ENCODE peak calls at places on chromosomes 16 and 17, in ten cellular contexts. One of them, this sample, is unnamed.

GRCh38 chr16:84689126-84689525 is 10.7 kb upstream of the USP10 start:
- DNase-seq in mesothelial cell of epicardium: no peak
- DNase-seq in choroid plexus epithelial cell: peak
- DNase-seq in fibroblast of the aortic adventitia: peak
- DNase-seq in A549: no peak
- DNase-seq in Calu3: no peak
- DNase-seq in AG04449: peak
- DNase-seq in breast epithelium: no peak
- DNase-seq in gastrocnemius medialis: no peak
- DNase-seq in neural crest cell: no peak
- DNase-seq in this sample: peak

GRCh38 chr16:88599092-88599733 is 29.0 kb downstream of the ZC3H18 start:
- DNase-seq in mesothelial cell of epicardium: no peak
- DNase-seq in fibroblast of the aortic adventitia: no peak
- DNase-seq in Calu3: no peak
- DNase-seq in A549: no peak
- DNase-seq in AG04449: no peak
- DNase-seq in choroid plexus epithelial cell: peak
- DNase-seq in gastrocnemius medialis: peak
- DNase-seq in breast epithelium: peak
- DNase-seq in neural crest cell: no peak
- DNase-seq in this sample: no peak

GRCh38 chr17:51165680-51166197 is 472 bp upstream of the NME2 start:
- DNase-seq in AG04449: no peak
- DNase-seq in breast epithelium: no peak
- DNase-seq in fibroblast of the aortic adventitia: no peak
- DNase-seq in Calu3: peak
- DNase-seq in neural crest cell: no peak
- DNase-seq in choroid plexus epithelial cell: no peak
- DNase-seq in mesothelial cell of epicardium: no peak
- DNase-seq in gastrocnemius medialis: no peak
- DNase-seq in A549: peak
- DNase-seq in this sample: no peak

GRCh38 chr17:14299261-14300093 is 1.4 kb upstream of the HS3ST3B1 start:
- DNase-seq in mesothelial cell of epicardium: no peak
- DNase-seq in fibroblast of the aortic adventitia: peak
- DNase-seq in breast epithelium: no peak
- DNase-seq in gastrocnemius medialis: no peak
- DNase-seq in neural crest cell: no peak
- DNase-seq in AG04449: no peak
- DNase-seq in Calu3: peak
- DNase-seq in A549: peak
- DNase-seq in choroid plexus epithelial cell: peak
- DNase-seq in this sample: peak

GRCh38 chr16:76125871-76126270 is 151.3 kb upstream of the CNTNAP4 start:
- DNase-seq in gastrocnemius medialis: no peak
- DNase-seq in neural crest cell: no peak
- DNase-seq in fibroblast of the aortic adventitia: no peak
- DNase-seq in AG04449: no peak
- DNase-seq in mesothelial cell of epicardium: no peak
- DNase-seq in A549: no peak
- DNase-seq in breast epithelium: no peak
- DNase-seq in choroid plexus epithelial cell: no peak
- DNase-seq in Calu3: no peak
- DNase-seq in this sample: no peak

GRCh38 chr17:68588362-68588761 is 12.8 kb downstream of the FAM20A start:
- DNase-seq in AG04449: no peak
- DNase-seq in fibroblast of the aortic adventitia: no peak
- DNase-seq in choroid plexus epithelial cell: no peak
- DNase-seq in mesothelial cell of epicardium: no peak
- DNase-seq in gastrocnemius medialis: no peak
- DNase-seq in neural crest cell: no peak
- DNase-seq in Calu3: no peak
- DNase-seq in A549: no peak
- DNase-seq in breast epithelium: no peak
- DNase-seq in this sample: no peak

GRCh38 chr17:44998646-44999045 is 30.5 kb upstream of the C1QL1 start:
- DNase-seq in A549: no peak
- DNase-seq in gastrocnemius medialis: no peak
- DNase-seq in breast epithelium: no peak
- DNase-seq in Calu3: no peak
- DNase-seq in AG04449: no peak
- DNase-seq in neural crest cell: no peak
- DNase-seq in choroid plexus epithelial cell: no peak
- DNase-seq in mesothelial cell of epicardium: no peak
- DNase-seq in fibroblast of the aortic adventitia: no peak
- DNase-seq in this sample: no peak

GRCh38 chr17:9115446-9116265 is 94.3 kb downstream of the NTN1 start:
- DNase-seq in fibroblast of the aortic adventitia: peak
- DNase-seq in gastrocnemius medialis: peak
- DNase-seq in breast epithelium: no peak
- DNase-seq in neural crest cell: peak
- DNase-seq in A549: peak
- DNase-seq in mesothelial cell of epicardium: no peak
- DNase-seq in Calu3: peak
- DNase-seq in AG04449: no peak
- DNase-seq in choroid plexus epithelial cell: peak
- DNase-seq in this sample: peak

GRCh38 chr17:9028632-9029570 is 7.6 kb downstream of the NTN1 start:
- DNase-seq in fibroblast of the aortic adventitia: no peak
- DNase-seq in choroid plexus epithelial cell: no peak
- DNase-seq in A549: no peak
- DNase-seq in AG04449: no peak
- DNase-seq in breast epithelium: no peak
- DNase-seq in mesothelial cell of epicardium: no peak
- DNase-seq in gastrocnemius medialis: no peak
- DNase-seq in neural crest cell: no peak
- DNase-seq in Calu3: no peak
- DNase-seq in this sample: no peak

GRCh38 chr16:28473714-28474265 is 1.7 kb upstream of the NPIPB7 start:
- DNase-seq in AG04449: no peak
- DNase-seq in fibroblast of the aortic adventitia: no peak
- DNase-seq in A549: no peak
- DNase-seq in Calu3: no peak
- DNase-seq in breast epithelium: no peak
- DNase-seq in neural crest cell: no peak
- DNase-seq in mesothelial cell of epicardium: no peak
- DNase-seq in choroid plexus epithelial cell: no peak
- DNase-seq in gastrocnemius medialis: no peak
- DNase-seq in this sample: no peak

GRCh38 chr17:252456-252855 is 71.0 kb upstream of the DOC2B start:
- DNase-seq in choroid plexus epithelial cell: no peak
- DNase-seq in breast epithelium: no peak
- DNase-seq in AG04449: no peak
- DNase-seq in Calu3: no peak
- DNase-seq in mesothelial cell of epicardium: no peak
- DNase-seq in neural crest cell: no peak
- DNase-seq in fibroblast of the aortic adventitia: no peak
- DNase-seq in A549: no peak
- DNase-seq in gastrocnemius medialis: no peak
- DNase-seq in this sample: peak

GRCh38 chr16:67104061-67104460 is 5.7 kb upstream of the PHAF1 start:
- DNase-seq in A549: no peak
- DNase-seq in AG04449: no peak
- DNase-seq in gastrocnemius medialis: no peak
- DNase-seq in choroid plexus epithelial cell: peak
- DNase-seq in neural crest cell: peak
- DNase-seq in breast epithelium: no peak
- DNase-seq in fibroblast of the aortic adventitia: peak
- DNase-seq in Calu3: peak
- DNase-seq in mesothelial cell of epicardium: no peak
- DNase-seq in this sample: no peak

GRCh38 chr16:71622088-71622487 is 3.9 kb upstream of the MARVELD3 start:
- DNase-seq in breast epithelium: no peak
- DNase-seq in mesothelial cell of epicardium: no peak
- DNase-seq in neural crest cell: no peak
- DNase-seq in AG04449: no peak
- DNase-seq in gastrocnemius medialis: no peak
- DNase-seq in Calu3: no peak
- DNase-seq in A549: no peak
- DNase-seq in fibroblast of the aortic adventitia: no peak
- DNase-seq in choroid plexus epithelial cell: no peak
- DNase-seq in this sample: no peak

GRCh38 chr17:80018917-80019651 is 16.6 kb downstream of the TBC1D16 start:
- DNase-seq in mesothelial cell of epicardium: no peak
- DNase-seq in gastrocnemius medialis: no peak
- DNase-seq in A549: no peak
- DNase-seq in Calu3: no peak
- DNase-seq in AG04449: no peak
- DNase-seq in choroid plexus epithelial cell: no peak
- DNase-seq in fibroblast of the aortic adventitia: no peak
- DNase-seq in breast epithelium: no peak
- DNase-seq in neural crest cell: no peak
- DNase-seq in this sample: no peak

GRCh38 chr17:80898706-80899105 is 92.9 kb upstream of the CHMP6 start:
- DNase-seq in choroid plexus epithelial cell: no peak
- DNase-seq in breast epithelium: no peak
- DNase-seq in Calu3: no peak
- DNase-seq in gastrocnemius medialis: no peak
- DNase-seq in AG04449: no peak
- DNase-seq in fibroblast of the aortic adventitia: no peak
- DNase-seq in mesothelial cell of epicardium: no peak
- DNase-seq in neural crest cell: no peak
- DNase-seq in A549: no peak
- DNase-seq in this sample: no peak

GRCh38 chr16:88331989-88332920 is 50.5 kb upstream of the ZNF469 start:
- DNase-seq in choroid plexus epithelial cell: peak
- DNase-seq in mesothelial cell of epicardium: no peak
- DNase-seq in gastrocnemius medialis: peak
- DNase-seq in breast epithelium: peak
- DNase-seq in A549: peak
- DNase-seq in AG04449: peak
- DNase-seq in Calu3: peak
- DNase-seq in fibroblast of the aortic adventitia: peak
- DNase-seq in neural crest cell: no peak
- DNase-seq in this sample: peak

GRCh38 chr16:73031155-73031866 is 16.6 kb downstream of the ZFHX3 start:
- DNase-seq in Calu3: no peak
- DNase-seq in gastrocnemius medialis: no peak
- DNase-seq in AG04449: no peak
- DNase-seq in A549: no peak
- DNase-seq in choroid plexus epithelial cell: no peak
- DNase-seq in fibroblast of the aortic adventitia: no peak
- DNase-seq in breast epithelium: no peak
- DNase-seq in neural crest cell: no peak
- DNase-seq in mesothelial cell of epicardium: no peak
- DNase-seq in this sample: no peak
- TF ChIP-seq CTCF in Calu3: no peak
- TF ChIP-seq CTCF in gastrocnemius medialis: no peak
- TF ChIP-seq CTCF in AG04449: peak
- TF ChIP-seq CTCF in A549: no peak
- TF ChIP-seq CTCF in choroid plexus epithelial cell: peak
- TF ChIP-seq CTCF in fibroblast of the aortic adventitia: no peak
- TF ChIP-seq CTCF in breast epithelium: no peak
- TF ChIP-seq CTCF in neural crest cell: peak
- TF ChIP-seq CTCF in mesothelial cell of epicardium: no peak
- TF ChIP-seq CTCF in this sample: no peak

GRCh38 chr16:55501549-55502322 is 7.1 kb upstream of the LPCAT2 start:
- DNase-seq in gastrocnemius medialis: no peak
- DNase-seq in mesothelial cell of epicardium: no peak
- DNase-seq in AG04449: no peak
- DNase-seq in choroid plexus epithelial cell: no peak
- DNase-seq in neural crest cell: no peak
- DNase-seq in fibroblast of the aortic adventitia: no peak
- DNase-seq in breast epithelium: no peak
- DNase-seq in Calu3: peak
- DNase-seq in A549: no peak
- DNase-seq in this sample: peak
- TF ChIP-seq CTCF in gastrocnemius medialis: no peak
- TF ChIP-seq CTCF in mesothelial cell of epicardium: no peak
- TF ChIP-seq CTCF in AG04449: peak
- TF ChIP-seq CTCF in choroid plexus epithelial cell: peak
- TF ChIP-seq CTCF in neural crest cell: peak
- TF ChIP-seq CTCF in fibroblast of the aortic adventitia: peak
- TF ChIP-seq CTCF in breast epithelium: no peak
- TF ChIP-seq CTCF in Calu3: no peak
- TF ChIP-seq CTCF in A549: no peak
- TF ChIP-seq CTCF in this sample: no peak

DNA sequence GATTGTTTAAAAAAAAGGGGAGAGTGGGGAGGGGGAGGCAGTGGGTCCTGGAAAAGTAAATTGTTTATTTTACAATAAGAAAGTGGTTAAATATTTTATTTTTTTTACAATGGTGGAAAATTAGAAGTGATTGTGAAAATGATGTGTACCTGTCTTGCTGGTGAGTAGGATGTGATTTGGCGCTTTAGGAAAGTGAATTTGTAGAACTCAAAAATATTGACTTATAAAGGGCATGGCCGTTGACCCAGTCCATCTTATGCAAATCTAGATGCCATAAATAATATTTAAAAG is 10.2 kb upstream of the CES1 start:
- DNase-seq in A549: no peak
- DNase-seq in AG04449: no peak
- DNase-seq in fibroblast of the aortic adventitia: no peak
- DNase-seq in breast epithelium: no peak
- DNase-seq in Calu3: no peak
- DNase-seq in gastrocnemius medialis: no peak
- DNase-seq in mesothelial cell of epicardium: no peak
- DNase-seq in choroid plexus epithelial cell: no peak
- DNase-seq in neural crest cell: no peak
- DNase-seq in this sample: no peak
- TF ChIP-seq CTCF in A549: no peak
- TF ChIP-seq CTCF in AG04449: no peak
- TF ChIP-seq CTCF in fibroblast of the aortic adventitia: no peak
- TF ChIP-seq CTCF in breast epithelium: no peak
- TF ChIP-seq CTCF in Calu3: peak
- TF ChIP-seq CTCF in gastrocnemius medialis: no peak
- TF ChIP-seq CTCF in mesothelial cell of epicardium: no peak
- TF ChIP-seq CTCF in choroid plexus epithelial cell: no peak
- TF ChIP-seq CTCF in neural crest cell: no peak
- TF ChIP-seq CTCF in this sample: no peak

GRCh38 chr16:4683255-4684029 is 9.9 kb upstream of the NUDT16L1 start:
- DNase-seq in gastrocnemius medialis: no peak
- DNase-seq in fibroblast of the aortic adventitia: no peak
- DNase-seq in Calu3: no peak
- DNase-seq in neural crest cell: no peak
- DNase-seq in choroid plexus epithelial cell: no peak
- DNase-seq in mesothelial cell of epicardium: no peak
- DNase-seq in AG04449: no peak
- DNase-seq in breast epithelium: no peak
- DNase-seq in A549: no peak
- DNase-seq in this sample: no peak

GRCh38 chr16:4681471-4682083 is 11.8 kb upstream of the NUDT16L1 start:
- DNase-seq in gastrocnemius medialis: no peak
- DNase-seq in fibroblast of the aortic adventitia: no peak
- DNase-seq in A549: no peak
- DNase-seq in AG04449: no peak
- DNase-seq in neural crest cell: no peak
- DNase-seq in choroid plexus epithelial cell: no peak
- DNase-seq in mesothelial cell of epicardium: no peak
- DNase-seq in Calu3: no peak
- DNase-seq in breast epithelium: no peak
- DNase-seq in this sample: no peak

GRCh38 chr16:4682084-4682581 is 11.2 kb upstream of the NUDT16L1 start:
- DNase-seq in AG04449: no peak
- DNase-seq in mesothelial cell of epicardium: no peak
- DNase-seq in choroid plexus epithelial cell: no peak
- DNase-seq in Calu3: no peak
- DNase-seq in breast epithelium: no peak
- DNase-seq in fibroblast of the aortic adventitia: no peak
- DNase-seq in gastrocnemius medialis: no peak
- DNase-seq in A549: no peak
- DNase-seq in neural crest cell: no peak
- DNase-seq in this sample: no peak

GRCh38 chr16:4684030-4684715 is 9.2 kb upstream of the NUDT16L1 start:
- DNase-seq in breast epithelium: no peak
- DNase-seq in neural crest cell: no peak
- DNase-seq in gastrocnemius medialis: no peak
- DNase-seq in choroid plexus epithelial cell: no peak
- DNase-seq in Calu3: no peak
- DNase-seq in A549: no peak
- DNase-seq in fibroblast of the aortic adventitia: no peak
- DNase-seq in mesothelial cell of epicardium: no peak
- DNase-seq in AG04449: no peak
- DNase-seq in this sample: no peak

GRCh38 chr16:4682616-4683254 is 10.6 kb upstream of the NUDT16L1 start:
- DNase-seq in gastrocnemius medialis: no peak
- DNase-seq in AG04449: no peak
- DNase-seq in fibroblast of the aortic adventitia: no peak
- DNase-seq in A549: no peak
- DNase-seq in mesothelial cell of epicardium: no peak
- DNase-seq in breast epithelium: no peak
- DNase-seq in neural crest cell: peak
- DNase-seq in choroid plexus epithelial cell: peak
- DNase-seq in Calu3: no peak
- DNase-seq in this sample: no peak
- TF ChIP-seq CTCF in gastrocnemius medialis: no peak
- TF ChIP-seq CTCF in AG04449: peak
- TF ChIP-seq CTCF in fibroblast of the aortic adventitia: peak
- TF ChIP-seq CTCF in A549: peak
- TF ChIP-seq CTCF in mesothelial cell of epicardium: no peak
- TF ChIP-seq CTCF in breast epithelium: no peak
- TF ChIP-seq CTCF in neural crest cell: peak
- TF ChIP-seq CTCF in choroid plexus epithelial cell: peak
- TF ChIP-seq CTCF in Calu3: peak
- TF ChIP-seq CTCF in this sample: peak